ENCODE peak calls at places on chromosomes 5 and 9, in five cellular contexts. One of them, this sample, is unnamed.

GRCh38 chr5:156815988-156816599 is 34.0 kb upstream of the PPP1R2B start:
- DNase-seq in astrocyte of the spinal cord: no peak
- DNase-seq in smooth muscle cell of the brain vasculature: no peak
- DNase-seq in AG08396: peak; percentile 49
- DNase-seq in heart left ventricle: no peak
- DNase-seq in this sample: peak; percentile 61

GRCh38 chr5:144794922-144795321 is 624.2 kb downstream of the KCTD16 start:
- DNase-seq in smooth muscle cell of the brain vasculature: no peak
- DNase-seq in AG08396: no peak
- DNase-seq in heart left ventricle: no peak
- DNase-seq in astrocyte of the spinal cord: peak; percentile 45
- DNase-seq in this sample: no peak

GRCh38 chr5:108753331-108753730 is 5.6 kb downstream of the FER start:
- DNase-seq in AG08396: no peak
- DNase-seq in astrocyte of the spinal cord: peak; percentile 38
- DNase-seq in heart left ventricle: no peak
- DNase-seq in smooth muscle cell of the brain vasculature: no peak
- DNase-seq in this sample: no peak

GRCh38 chr9:14198544-14199510 is 115.1 kb downstream of the NFIB start:
- DNase-seq in AG08396: no peak
- DNase-seq in astrocyte of the spinal cord: peak; percentile 62
- DNase-seq in heart left ventricle: peak; percentile 74
- DNase-seq in smooth muscle cell of the brain vasculature: no peak
- DNase-seq in this sample: no peak

GRCh38 chr9:134626576-134627416 is 14.8 kb upstream of the COL5A1 start:
- DNase-seq in AG08396: no peak
- DNase-seq in smooth muscle cell of the brain vasculature: no peak
- DNase-seq in astrocyte of the spinal cord: peak; percentile 32
- DNase-seq in heart left ventricle: no peak
- DNase-seq in this sample: peak; percentile 58

GRCh38 chr5:172985596-172985995 is 2.0 kb downstream of the ATP6V0E1 start:
- DNase-seq in smooth muscle cell of the brain vasculature: no peak
- DNase-seq in AG08396: no peak
- DNase-seq in heart left ventricle: no peak
- DNase-seq in astrocyte of the spinal cord: no peak
- DNase-seq in this sample: no peak

GRCh38 chr5:146426305-146426704 is 20.8 kb upstream of the TCERG1 start:
- DNase-seq in astrocyte of the spinal cord: no peak
- DNase-seq in smooth muscle cell of the brain vasculature: no peak
- DNase-seq in AG08396: no peak
- DNase-seq in heart left ventricle: no peak
- DNase-seq in this sample: no peak

GRCh38 chr9:127187231-127187956 is 65.0 kb upstream of the ANGPTL2 start:
- DNase-seq in heart left ventricle: no peak
- DNase-seq in AG08396: peak; percentile 90
- DNase-seq in astrocyte of the spinal cord: peak; percentile 95
- DNase-seq in smooth muscle cell of the brain vasculature: peak; percentile 89
- DNase-seq in this sample: peak; percentile 88

GRCh38 chr9:89428901-89429890 is 68.7 kb downstream of the SEMA4D start:
- DNase-seq in AG08396: no peak
- DNase-seq in astrocyte of the spinal cord: no peak
- DNase-seq in heart left ventricle: no peak
- DNase-seq in smooth muscle cell of the brain vasculature: no peak
- DNase-seq in this sample: no peak

GRCh38 chr5:69206528-69207190 is 17.3 kb downstream of the CENPH start:
- DNase-seq in astrocyte of the spinal cord: peak; percentile 7
- DNase-seq in AG08396: no peak
- DNase-seq in smooth muscle cell of the brain vasculature: no peak
- DNase-seq in heart left ventricle: no peak
- DNase-seq in this sample: peak; percentile 11

GRCh38 chr9:77809552-77809951 is 161.4 kb upstream of the GNA14 start:
- DNase-seq in smooth muscle cell of the brain vasculature: no peak
- DNase-seq in heart left ventricle: no peak
- DNase-seq in AG08396: no peak
- DNase-seq in astrocyte of the spinal cord: no peak
- DNase-seq in this sample: no peak

GRCh38 chr5:102314328-102314727 is 18.2 kb upstream of the SLCO4C1 start:
- DNase-seq in heart left ventricle: no peak
- DNase-seq in smooth muscle cell of the brain vasculature: no peak
- DNase-seq in astrocyte of the spinal cord: no peak
- DNase-seq in AG08396: no peak
- DNase-seq in this sample: no peak

GRCh38 chr9:76943071-76943470 is 37.2 kb upstream of the PRUNE2 start:
- DNase-seq in astrocyte of the spinal cord: no peak
- DNase-seq in smooth muscle cell of the brain vasculature: no peak
- DNase-seq in heart left ventricle: no peak
- DNase-seq in AG08396: no peak
- DNase-seq in this sample: peak; percentile 41

GRCh38 chr9:72902268-72902667 is 50.6 kb downstream of the ALDH1A1 start:
- DNase-seq in astrocyte of the spinal cord: no peak
- DNase-seq in heart left ventricle: no peak
- DNase-seq in smooth muscle cell of the brain vasculature: no peak
- DNase-seq in AG08396: no peak
- DNase-seq in this sample: no peak

GRCh38 chr9:32011049-32011448 is 373.4 kb upstream of the ACO1 start:
- DNase-seq in AG08396: no peak
- DNase-seq in astrocyte of the spinal cord: no peak
- DNase-seq in smooth muscle cell of the brain vasculature: no peak
- DNase-seq in heart left ventricle: no peak
- DNase-seq in this sample: no peak

GRCh38 chr5:88813805-88814584 is 69.0 kb downstream of the MEF2C start:
- DNase-seq in heart left ventricle: no peak
- DNase-seq in AG08396: no peak
- DNase-seq in smooth muscle cell of the brain vasculature: no peak
- DNase-seq in astrocyte of the spinal cord: no peak
- DNase-seq in this sample: no peak

GRCh38 chr9:97527626-97528528 is 26.4 kb downstream of the TMOD1 start:
- DNase-seq in AG08396: no peak
- DNase-seq in smooth muscle cell of the brain vasculature: no peak
- DNase-seq in heart left ventricle: no peak
- DNase-seq in astrocyte of the spinal cord: no peak
- DNase-seq in this sample: no peak

GRCh38 chr9:87206064-87206661 is 258.9 kb upstream of the GAS1 start:
- DNase-seq in smooth muscle cell of the brain vasculature: no peak
- DNase-seq in AG08396: peak; percentile 21
- DNase-seq in heart left ventricle: no peak
- DNase-seq in astrocyte of the spinal cord: peak; percentile 84
- DNase-seq in this sample: no peak

GRCh38 chr5:1557114-1557873 is 33.5 kb upstream of the LPCAT1 start:
- DNase-seq in heart left ventricle: no peak
- DNase-seq in AG08396: no peak
- DNase-seq in astrocyte of the spinal cord: no peak
- DNase-seq in smooth muscle cell of the brain vasculature: no peak
- DNase-seq in this sample: no peak

GRCh38 chr9:97903168-97903567 is 19.1 kb downstream of the TRMO start:
- DNase-seq in heart left ventricle: no peak
- DNase-seq in AG08396: no peak
- DNase-seq in smooth muscle cell of the brain vasculature: no peak
- DNase-seq in astrocyte of the spinal cord: no peak
- DNase-seq in this sample: no peak